ENCODE peak calls at places on chromosomes 2 and 18, in nine cellular contexts. L is CD4-positive, alpha-beta T cell; P is prostate gland; N is mesendoderm; M is GM23338; Q is smooth muscle cell of the brain vasculature; I is GM04503; H is left lung; S is AG09309. Z is an unnamed sample.

GRCh38 chr18:79151191-79151590 is 82.0 kb downstream of the ATP9B start:
- DNase-seq in L (no peak), P (no peak), N (no peak), M (no peak), Q (no peak), I (no peak), H (no peak), S (no peak), Z (no peak)

GRCh38 chr18:61402761-61403160 is 69.5 kb downstream of the CDH20 start:
- DNase-seq in L (no peak), P (no peak), N (no peak), M (no peak), Q (no peak), I (no peak), H (no peak), S (peak), Z (no peak)

GRCh38 chr2:240642806-240643092 is 17.5 kb downstream of the GPR35 start:
- DNase-seq in L (no peak), P (no peak), N (no peak), M (no peak), Q (no peak), I (no peak), H (peak), S (no peak), Z (no peak)

GRCh38 chr2:237222178-237222577 is 136.5 kb downstream of the COPS8 start:
- DNase-seq in L (no peak), P (no peak), N (no peak), M (no peak), Q (no peak), I (peak), H (no peak), S (peak), Z (no peak)

GRCh38 chr2:238022594-238023157 is 38.1 kb upstream of the SCLY start:
- DNase-seq in L (no peak), P (no peak), N (no peak), M (no peak), Q (no peak), I (no peak), H (no peak), S (no peak), Z (no peak)

GRCh38 chr2:236366049-236366387 is 101.8 kb upstream of the ASB18 start:
- DNase-seq in L (no peak), P (no peak), N (no peak), M (no peak), Q (no peak), I (no peak), H (no peak), S (no peak), Z (no peak)

GRCh38 chr2:96156926-96157648 is 11.8 kb upstream of the DUSP2 start:
- DNase-seq in L (no peak), P (no peak), N (no peak), M (no peak), Q (no peak), I (no peak), H (no peak), S (no peak), Z (no peak)

GRCh38 chr2:237091779-237092436 is 6.2 kb downstream of the COPS8 start:
- DNase-seq in L (no peak), P (no peak), N (no peak), M (no peak), Q (no peak), I (peak), H (no peak), S (no peak), Z (no peak)

GRCh38 chr2:155381446-155381845 is 683.0 kb downstream of the KCNJ3 start:
- DNase-seq in L (no peak), P (no peak), N (no peak), M (no peak), Q (no peak), I (no peak), H (no peak), S (no peak), Z (no peak)

GRCh38 chr2:8125741-8126691 is 555.8 kb upstream of the ID2 start:
- DNase-seq in L (no peak), P (no peak), N (no peak), M (no peak), Q (no peak), I (no peak), H (no peak), S (no peak), Z (no peak)

GRCh38 chr2:240813231-240813921 is 6.6 kb downstream of the KIF1A start:
- DNase-seq in L (peak), P (no peak), N (no peak), M (no peak), Q (no peak), I (no peak), H (peak), S (no peak), Z (no peak)

GRCh38 chr2:96907405-96908041 is 37.6 kb upstream of the SEMA4C start:
- DNase-seq in L (no peak), P (peak), N (peak), M (peak), Q (peak), I (peak), H (peak), S (no peak), Z (no peak)

GRCh38 chr2:6372317-6372903 is 493.3 kb downstream of the CMPK2 start:
- DNase-seq in L (no peak), P (no peak), N (no peak), M (no peak), Q (peak), I (peak), H (no peak), S (no peak), Z (no peak)

GRCh38 chr2:54561795-54562592 is 105.9 kb downstream of the SPTBN1 start:
- DNase-seq in L (no peak), P (no peak), N (no peak), M (no peak), Q (no peak), I (no peak), H (no peak), S (no peak), Z (no peak)